ENCODE peak calls at places on chromosome 20, in four cellular contexts. S is epithelial cell of proximal tubule, O is GM13977, Q is cardiac fibroblast. F is an unnamed sample.

GRCh38 chr20:46992640-46993035 is 98.0 kb downstream of the EYA2 start:
- DNase-seq in S (no peak), O (no peak), Q (no peak), F (no peak)

GRCh38 chr20:48706116-48706656 is 121.6 kb downstream of the PREX1 start:
- DNase-seq in S (no peak), O (no peak), Q (peak; percentile 59), F (no peak)

GRCh38 chr20:41141153-41141815 is 3.9 kb downstream of the PLCG1 start:
- DNase-seq in S (no peak), O (no peak), Q (peak; percentile 41), F (no peak)

GRCh38 chr20:40945754-40946451 is 82.7 kb upstream of the TOP1 start:
- DNase-seq in S (no peak), O (peak; percentile 36), Q (peak; percentile 55), F (peak; percentile 41)

GRCh38 chr20:37349517-37350491 is 3.9 kb downstream of the SRC start:
- DNase-seq in S (no peak), O (no peak), Q (peak; percentile 70), F (no peak)

GRCh38 chr20:52230406-52230805 is 38.8 kb upstream of the ZFP64 start:
- DNase-seq in S (no peak), O (no peak), Q (peak; percentile 63), F (no peak)

GRCh38 chr20:12252793-12253192 is 335.1 kb downstream of the BTBD3 start:
- DNase-seq in S (no peak), O (no peak), Q (no peak), F (no peak)

GRCh38 chr20:7371518-7372158 is 568.6 kb downstream of the HAO1 start:
- DNase-seq in S (no peak), O (no peak), Q (peak; percentile 22), F (no peak)

GRCh38 chr20:48066256-48066655 is 281.0 kb upstream of the SULF2 start:
- DNase-seq in S (no peak), O (no peak), Q (no peak), F (no peak)

GRCh38 chr20:772806-773205 is 4.5 kb upstream of the SLC52A3 start:
- DNase-seq in S (no peak), O (no peak), Q (no peak), F (no peak)

DNA sequence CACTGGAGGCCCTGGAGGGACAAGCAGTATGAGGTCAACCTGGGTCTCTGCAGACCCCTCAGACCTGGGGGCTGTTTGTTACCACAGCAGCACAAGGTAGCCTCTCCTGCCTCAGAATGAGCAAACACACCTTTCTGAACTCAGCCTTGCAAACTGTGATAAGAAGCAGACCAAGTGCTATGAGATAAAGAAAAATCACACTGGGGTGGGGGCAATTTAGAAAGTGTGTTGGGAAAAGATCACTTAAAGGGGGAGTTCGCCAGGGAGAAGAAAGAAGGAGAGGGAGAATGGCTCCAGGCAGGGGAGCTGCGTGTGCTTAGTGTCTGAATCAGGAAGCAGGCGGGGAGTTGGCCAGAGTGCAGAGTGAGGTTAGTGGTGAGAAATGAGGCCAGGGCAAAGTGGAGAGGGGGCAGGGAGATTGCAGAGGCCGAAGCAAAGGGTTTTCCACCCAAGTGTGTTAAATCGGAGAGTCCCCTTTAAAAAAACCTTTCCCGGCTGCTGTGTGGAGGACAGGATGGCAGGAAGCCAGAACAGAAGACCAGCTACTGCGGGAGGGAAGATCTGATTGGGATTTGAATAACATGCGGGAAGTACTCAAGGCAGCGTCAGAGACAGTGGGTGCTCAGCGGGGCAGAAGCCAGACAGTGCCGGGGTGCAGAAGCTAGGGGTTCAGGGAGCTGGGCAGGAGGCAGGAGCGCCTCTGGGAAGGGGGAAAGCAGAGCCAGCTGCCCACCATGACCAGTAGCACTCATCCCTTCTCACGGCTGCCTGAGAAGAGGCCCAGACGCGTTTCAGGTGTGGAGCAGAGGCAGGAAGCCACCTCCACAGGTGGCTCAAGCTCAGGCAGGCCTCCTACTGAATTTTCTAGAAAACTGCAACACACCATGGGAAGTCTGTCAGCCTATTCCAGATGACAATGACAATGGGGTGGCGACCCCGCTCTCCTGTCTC is 9.0 kb downstream of the ADA start:
- DNase-seq in S (peak; percentile 77), O (peak; percentile 64), Q (peak; percentile 95), F (peak; percentile 73)
- TF ChIP-seq CTCF in S (peak; percentile 11), O (peak; percentile 33), Q (no peak), F (peak; percentile 7)

GRCh38 chr20:44959896-44960852 is at the start of gene TOMM34:
- DNase-seq in S (no peak), O (peak; percentile 98), Q (peak; percentile 91), F (peak; percentile 97)
- TF ChIP-seq CTCF in S (no peak), O (peak; percentile 10), Q (no peak), F (no peak)

GRCh38 chr20:50271674-50272412 is 81.2 kb downstream of the CEBPB start:
- DNase-seq in S (no peak), O (no peak), Q (no peak), F (no peak)
- TF ChIP-seq CTCF in S (no peak), O (no peak), Q (no peak), F (no peak)

DNA sequence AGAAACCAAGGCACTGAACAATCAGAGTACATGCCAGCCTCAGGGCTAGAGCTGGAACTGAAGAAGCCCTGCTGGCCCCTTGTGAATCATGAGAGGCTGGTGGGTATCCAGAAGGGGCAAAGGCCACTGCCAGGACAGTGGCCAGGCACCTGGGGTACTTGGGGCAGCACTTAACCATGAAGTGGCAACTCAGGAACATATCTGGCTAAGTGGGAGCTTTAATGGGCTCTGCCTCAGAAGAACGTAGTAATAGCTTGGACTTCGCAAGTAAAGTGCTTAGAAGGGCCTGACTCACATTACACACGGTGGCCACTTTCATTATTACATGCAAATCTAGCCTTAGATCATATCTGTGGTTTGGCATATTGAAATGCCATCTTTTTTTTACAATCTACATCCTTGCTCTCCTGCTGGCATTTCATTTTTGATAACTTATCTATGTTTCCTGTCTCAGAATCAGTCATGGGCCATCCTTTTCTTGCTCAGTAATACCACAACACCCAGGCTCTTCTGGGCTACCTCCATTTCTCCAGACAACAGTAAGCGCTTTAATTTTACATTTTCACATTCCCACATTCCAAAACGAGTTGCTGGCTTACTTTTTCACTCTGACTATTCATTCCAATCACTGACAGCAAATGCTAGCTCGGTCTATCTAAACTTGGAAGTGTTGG is 21.6 kb downstream of the NAPB start:
- DNase-seq in S (no peak), O (no peak), Q (peak; percentile 54), F (peak; percentile 22)
- TF ChIP-seq CTCF in S (no peak), O (no peak), Q (peak; percentile 14), F (no peak)

GRCh38 chr20:18902181-18902725 is 88.7 kb downstream of the SCP2D1 start:
- DNase-seq in S (no peak), O (no peak), Q (no peak), F (no peak)

GRCh38 chr20:18907353-18907752 is 93.8 kb downstream of the SCP2D1 start:
- DNase-seq in S (no peak), O (no peak), Q (no peak), F (no peak)

GRCh38 chr20:18906046-18906445 is 92.5 kb downstream of the SCP2D1 start:
- DNase-seq in S (no peak), O (no peak), Q (no peak), F (no peak)

GRCh38 chr20:18904192-18904591 is 90.6 kb downstream of the SCP2D1 start:
- DNase-seq in S (no peak), O (no peak), Q (no peak), F (no peak)

GRCh38 chr20:18904624-18905023 is 91.0 kb downstream of the SCP2D1 start:
- DNase-seq in S (no peak), O (no peak), Q (peak; percentile 5), F (no peak)
- TF ChIP-seq CTCF in S (peak; percentile 27), O (peak; percentile 32), Q (no peak), F (no peak)